ENCODE peak calls at places on chromosomes 4 and X, in four cellular contexts. One of them, this sample, is unnamed.

GRCh38 chrX:20374866-20375530 is 108.3 kb upstream of the RPS6KA3 start:
- DNase-seq in EL: no peak
- DNase-seq in mucosa of gallbladder: no peak
- DNase-seq in lung: no peak
- DNase-seq in this sample: no peak

GRCh38 chr4:153757407-153757806 is 2.4 kb downstream of the RNF175 start:
- DNase-seq in EL: no peak
- DNase-seq in mucosa of gallbladder: no peak
- DNase-seq in lung: no peak
- DNase-seq in this sample: no peak

GRCh38 chr4:142838781-142839180 is 7.3 kb downstream of the INPP4B start:
- DNase-seq in EL: no peak
- DNase-seq in mucosa of gallbladder: no peak
- DNase-seq in lung: no peak
- DNase-seq in this sample: no peak

GRCh38 chr4:48141048-48141447 is 7.0 kb upstream of the TXK start:
- DNase-seq in EL: peak
- DNase-seq in mucosa of gallbladder: no peak
- DNase-seq in lung: no peak
- DNase-seq in this sample: no peak

GRCh38 chrX:53599781-53600396 is 86.6 kb downstream of the HUWE1 start:
- DNase-seq in EL: no peak
- DNase-seq in mucosa of gallbladder: no peak
- DNase-seq in lung: no peak
- DNase-seq in this sample: no peak

GRCh38 chrX:155313766-155314165 is 20.6 kb downstream of the CLIC2 start:
- DNase-seq in EL: peak
- DNase-seq in mucosa of gallbladder: no peak
- DNase-seq in lung: no peak
- DNase-seq in this sample: no peak

GRCh38 chr4:26985836-26986235 is 125.2 kb downstream of the STIM2 start:
- DNase-seq in EL: no peak
- DNase-seq in mucosa of gallbladder: no peak
- DNase-seq in lung: no peak
- DNase-seq in this sample: no peak

GRCh38 chr4:151407466-151408379 is 1.3 kb upstream of the FHIP1A start:
- DNase-seq in EL: no peak
- DNase-seq in mucosa of gallbladder: peak
- DNase-seq in lung: peak
- DNase-seq in this sample: no peak

GRCh38 chr4:109462802-109463201 is 29.2 kb downstream of the SEC24B start:
- DNase-seq in EL: peak
- DNase-seq in mucosa of gallbladder: no peak
- DNase-seq in lung: no peak
- DNase-seq in this sample: no peak

GRCh38 chrX:95117556-95117955 is 1443.5 kb downstream of the FAM133A start:
- DNase-seq in EL: no peak
- DNase-seq in mucosa of gallbladder: no peak
- DNase-seq in lung: no peak
- DNase-seq in this sample: no peak

GRCh38 chr4:15374697-15375096 is 53.1 kb upstream of the C1QTNF7 start:
- DNase-seq in EL: no peak
- DNase-seq in mucosa of gallbladder: no peak
- DNase-seq in lung: no peak
- DNase-seq in this sample: no peak

GRCh38 chr4:88054909-88055308 is 47.5 kb downstream of the PKD2 start:
- DNase-seq in EL: peak
- DNase-seq in mucosa of gallbladder: peak
- DNase-seq in lung: no peak
- DNase-seq in this sample: peak

GRCh38 chr4:7466904-7467303 is 32.2 kb upstream of the PSAPL1 start:
- DNase-seq in EL: no peak
- DNase-seq in mucosa of gallbladder: no peak
- DNase-seq in lung: no peak
- DNase-seq in this sample: no peak

GRCh38 chr4:4182835-4183568 is 43.7 kb downstream of the OTOP1 start:
- DNase-seq in EL: no peak
- DNase-seq in mucosa of gallbladder: no peak
- DNase-seq in lung: no peak
- DNase-seq in this sample: no peak

GRCh38 chrX:150704030-150704613 is 10.9 kb downstream of the MTMR1 start:
- DNase-seq in EL: peak
- DNase-seq in mucosa of gallbladder: no peak
- DNase-seq in lung: no peak
- DNase-seq in this sample: no peak

GRCh38 chr4:76208005-76208765 is 5.4 kb downstream of the SCARB2 start:
- DNase-seq in EL: peak
- DNase-seq in mucosa of gallbladder: peak
- DNase-seq in lung: peak
- DNase-seq in this sample: peak